ENCODE peak calls at places on chromosomes 16 and 17, in five cellular contexts. Q is IMR-90, L is H9, O is mesenchymal stem cell, T is neuronal stem cell. B is an unnamed sample.
A peak's percentile ranks its signal among the peaks of the same experiment; 100 is the strongest.

GRCh38 chr17:3732171-3732570 is 8.5 kb downstream of the HASPIN start:
- DNase-seq in Q (peak; percentile 20), L (no peak), O (peak; percentile 29), T (no peak), B (no peak)

GRCh38 chr17:65820306-65820705 is 258.9 kb upstream of the AXIN2 start:
- DNase-seq in Q (no peak), L (no peak), O (no peak), T (no peak), B (no peak)

GRCh38 chr17:6534846-6535514 is 21.4 kb downstream of the PITPNM3 start:
- DNase-seq in Q (no peak), L (peak; percentile 25), O (no peak), T (no peak), B (no peak)

GRCh38 chr16:2980227-2981176 is at the start of gene PKMYT1:
- DNase-seq in Q (peak; percentile 73), L (peak; percentile 87), O (peak; percentile 79), T (peak; percentile 87), B (peak; percentile 97)

GRCh38 chr17:43403846-43404245 is 5.1 kb downstream of the ARL4D start:
- DNase-seq in Q (no peak), L (no peak), O (no peak), T (no peak), B (no peak)

GRCh38 chr17:76262732-76263344 is 2.3 kb upstream of the UBALD2 start:
- DNase-seq in Q (no peak), L (no peak), O (peak; percentile 43), T (no peak), B (peak; percentile 98)

GRCh38 chr16:3879887-3880564 is 487 bp downstream of the CREBBP start:
- DNase-seq in Q (peak; percentile 52), L (peak; percentile 35), O (peak; percentile 69), T (no peak), B (peak; percentile 21)

GRCh38 chr16:1286492-1287094 is 22.8 kb upstream of the UBE2I start:
- DNase-seq in Q (no peak), L (no peak), O (no peak), T (no peak), B (no peak)

GRCh38 chr16:68367891-68368601 is 57.2 kb downstream of the PRMT7 start:
- DNase-seq in Q (no peak), L (no peak), O (no peak), T (no peak), B (no peak)

GRCh38 chr17:43601280-43602050 is 55.3 kb upstream of the ETV4 start:
- DNase-seq in Q (peak; percentile 51), L (no peak), O (no peak), T (no peak), B (no peak)

GRCh38 chr16:69193860-69194259 is 6.9 kb downstream of the SNTB2 start:
- DNase-seq in Q (peak; percentile 71), L (no peak), O (no peak), T (no peak), B (no peak)

GRCh38 chr16:83549836-83550569 is 257.8 kb upstream of the HSBP1 start:
- DNase-seq in Q (no peak), L (no peak), O (no peak), T (no peak), B (no peak)

GRCh38 chr17:4533522-4534502 is 21.4 kb downstream of the MYBBP1A start:
- DNase-seq in Q (no peak), L (no peak), O (no peak), T (no peak), B (no peak)

GRCh38 chr17:65737451-65737850 is 176.0 kb upstream of the AXIN2 start:
- DNase-seq in Q (no peak), L (no peak), O (no peak), T (no peak), B (no peak)

GRCh38 chr17:61551255-61551742 is 39.7 kb downstream of the NACA2 start:
- DNase-seq in Q (peak; percentile 67), L (no peak), O (peak; percentile 57), T (peak; percentile 3), B (no peak)

GRCh38 chr16:11708421-11708820 is 34.2 kb downstream of the TXNDC11 start:
- DNase-seq in Q (peak; percentile 66), L (no peak), O (no peak), T (no peak), B (peak; percentile 82)

GRCh38 chr17:12098568-12098967 is 77.9 kb downstream of the MAP2K4 start:
- DNase-seq in Q (no peak), L (no peak), O (no peak), T (no peak), B (no peak)

GRCh38 chr17:16923904-16924700 is 47.8 kb downstream of the TNFRSF13B start:
- DNase-seq in Q (no peak), L (peak; percentile 29), O (no peak), T (no peak), B (no peak)

GRCh38 chr16:2785101-2785991 is 2.0 kb downstream of the PRSS33 start:
- DNase-seq in Q (no peak), L (peak; percentile 45), O (no peak), T (no peak), B (no peak)

GRCh38 chr16:79972053-79972704 is 371.6 kb upstream of the MAF start:
- DNase-seq in Q (no peak), L (no peak), O (no peak), T (no peak), B (no peak)

GRCh38 chr16:85389679-85390470 is 223.2 kb upstream of the GSE1 start:
- DNase-seq in Q (no peak), L (no peak), O (no peak), T (no peak), B (no peak)

GRCh38 chr16:79897444-79898146 is 297.1 kb upstream of the MAF start:
- DNase-seq in Q (no peak), L (no peak), O (peak; percentile 89), T (no peak), B (no peak)

GRCh38 chr17:18966831-18967624 is 15.1 kb downstream of the SLC5A10 start:
- DNase-seq in Q (peak; percentile 52), L (peak; percentile 67), O (no peak), T (peak; percentile 63), B (no peak)

GRCh38 chr17:80831481-80831880 is 160.2 kb upstream of the CHMP6 start:
- DNase-seq in Q (no peak), L (no peak), O (no peak), T (no peak), B (no peak)
- H2AK5ac ChIP-seq in Q (peak overlapping the region; percentile 97), L (no peak overlapping the region), O (peak overlapping the region; percentile 68), T (no peak overlapping the region), B (no peak overlapping the region)

DNA sequence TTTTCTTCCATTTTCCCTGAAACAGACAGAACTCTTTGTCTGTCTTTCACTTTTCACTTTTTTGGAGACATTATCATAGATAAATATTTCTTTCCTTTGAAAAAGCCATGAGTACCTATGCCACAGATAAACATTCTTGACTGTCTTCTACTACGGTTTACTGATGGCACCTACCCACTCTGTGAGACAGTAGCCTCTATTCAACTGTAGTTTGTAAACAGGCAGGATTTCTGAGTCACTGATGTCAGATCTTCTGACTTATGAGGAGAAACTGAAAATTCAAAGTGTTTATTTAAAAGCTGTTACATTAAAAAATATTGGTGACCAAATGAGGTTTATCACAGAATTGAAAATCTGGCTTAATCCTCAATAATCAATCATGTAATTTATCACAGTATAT is 658.4 kb downstream of the TOX3 start:
- DNase-seq in Q (peak; percentile 39), L (no peak), O (peak; percentile 44), T (no peak), B (no peak)
- H4K91ac ChIP-seq in Q (no peak overlapping the region), L (no peak overlapping the region), O (no peak overlapping the region), T (no peak overlapping the region), B (no peak overlapping the region)

GRCh38 chr17:50568659-50569058 is 8.1 kb downstream of the CACNA1G start:
- DNase-seq in Q (no peak), L (no peak), O (no peak), T (no peak), B (no peak)
- H2AK5ac ChIP-seq in Q (no peak overlapping the region), L (no peak overlapping the region), O (no peak overlapping the region), T (peak overlapping the region; percentile 67), B (no peak overlapping the region)

GRCh38 chr16:27378871-27379580 is 22.9 kb upstream of the IL21R start:
- DNase-seq in Q (peak; percentile 21), L (no peak), O (no peak), T (no peak), B (no peak)

GRCh38 chr16:27373312-27373711 is 28.7 kb upstream of the IL21R start:
- DNase-seq in Q (no peak), L (no peak), O (no peak), T (no peak), B (no peak)

GRCh38 chr16:27374231-27374793 is 27.7 kb upstream of the IL21R start:
- DNase-seq in Q (no peak), L (no peak), O (no peak), T (no peak), B (no peak)

GRCh38 chr16:27377666-27378485 is 24.1 kb upstream of the IL21R start:
- DNase-seq in Q (no peak), L (no peak), O (no peak), T (no peak), B (no peak)

DNA sequence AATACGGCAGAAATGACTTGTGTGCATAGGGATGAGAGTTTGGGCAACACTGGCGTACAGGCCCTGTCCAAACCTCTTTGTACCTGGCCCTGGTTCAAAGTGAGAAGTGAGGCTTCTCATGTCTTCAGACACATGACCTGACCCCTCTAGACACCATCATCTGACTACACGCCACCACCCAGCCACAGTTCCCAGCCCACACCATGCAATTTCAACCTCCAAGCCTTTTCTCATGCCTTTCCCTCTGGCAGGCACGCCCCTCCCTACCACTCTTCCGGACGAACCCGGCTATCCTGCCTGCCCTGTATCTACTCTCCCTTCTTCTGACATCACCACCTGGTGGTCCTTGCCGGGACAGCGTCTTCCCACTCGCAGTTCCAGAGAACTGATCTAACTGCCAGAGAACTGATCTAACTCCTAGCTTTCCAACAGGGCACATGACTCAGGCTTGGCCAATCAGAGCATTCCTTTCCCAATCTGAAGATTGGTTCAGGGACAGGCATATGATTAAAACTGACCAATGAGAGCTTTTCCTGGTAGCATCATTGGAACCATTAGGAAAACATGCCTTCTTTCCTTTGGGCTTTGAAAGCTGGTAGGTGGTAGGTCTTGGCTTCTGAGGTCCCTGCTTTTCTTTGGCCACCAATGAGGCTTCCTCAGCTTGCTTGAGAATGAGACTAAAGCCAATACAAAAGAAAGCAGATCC is 27.0 kb upstream of the IL21R start:
- DNase-seq in Q (peak; percentile 80), L (peak; percentile 97), O (peak; percentile 91), T (peak; percentile 68), B (peak; percentile 69)
- H4K91ac ChIP-seq in Q (peak overlapping the region; percentile 33), L (no peak overlapping the region), O (no peak overlapping the region), T (no peak overlapping the region), B (no peak overlapping the region)

GRCh38 chr17:29633886-29634285 is 11.2 kb upstream of the CORO6 start:
- DNase-seq in Q (no peak), L (no peak), O (no peak), T (no peak), B (no peak)
- H2AK5ac ChIP-seq in Q (no peak overlapping the region), L (no peak overlapping the region), O (no peak overlapping the region), T (no peak overlapping the region), B (no peak overlapping the region)

GRCh38 chr16:18938986-18939385 is 12.8 kb upstream of the SMG1 start:
- DNase-seq in Q (no peak), L (no peak), O (no peak), T (no peak), B (peak; percentile 50)
- H4K91ac ChIP-seq in Q (no peak overlapping the region), L (no peak overlapping the region), O (no peak overlapping the region), T (no peak overlapping the region), B (no peak overlapping the region)

B was measured in trophoblast cell.